ENCODE peak calls at places on chromosomes 13 and 19, in seven cellular contexts. O is fibroblast of mammary gland, W is progenitor cell of endocrine pancreas, T is psoas muscle, L is AG10803, A is tibial nerve, K is vagina. Z is an unnamed sample.

GRCh38 chr19:8304841-8305621 is 3.1 kb downstream of the CD320 start:
- DNase-seq in O (no peak), W (peak), T (no peak), L (no peak), A (peak), K (no peak), Z (peak)

GRCh38 chr13:30857636-30858035 is 48.4 kb upstream of the MEDAG start:
- DNase-seq in O (no peak), W (no peak), T (no peak), L (no peak), A (no peak), K (no peak), Z (no peak)

GRCh38 chr19:47113446-47114348 is at the start of gene ZC3H4:
- DNase-seq in O (peak), W (peak), T (peak), L (peak), A (peak), K (no peak), Z (peak)

GRCh38 chr13:23859455-23859854 is 29.7 kb downstream of the MIPEP start:
- DNase-seq in O (no peak), W (no peak), T (no peak), L (no peak), A (no peak), K (no peak), Z (no peak)

GRCh38 chr13:88932950-88933349 is 1261.8 kb downstream of the SLITRK5 start:
- DNase-seq in O (no peak), W (no peak), T (no peak), L (no peak), A (no peak), K (no peak), Z (no peak)

GRCh38 chr19:29687897-29688728 is 22.9 kb downstream of the PLEKHF1 start:
- DNase-seq in O (peak), W (no peak), T (no peak), L (peak), A (no peak), K (no peak), Z (no peak)

GRCh38 chr19:13987101-13987890 is 18.8 kb downstream of the RFX1 start:
- DNase-seq in O (no peak), W (no peak), T (peak), L (no peak), A (no peak), K (no peak), Z (no peak)

GRCh38 chr19:35404879-35405622 is 34.2 kb downstream of the GPR42 start:
- DNase-seq in O (peak), W (no peak), T (peak), L (peak), A (no peak), K (no peak), Z (no peak)

GRCh38 chr19:29630661-29631060 is 24.6 kb downstream of the POP4 start:
- DNase-seq in O (no peak), W (no peak), T (no peak), L (peak), A (no peak), K (no peak), Z (no peak)

GRCh38 chr19:11673608-11674041 is 65.1 kb downstream of the ZNF823 start:
- DNase-seq in O (peak), W (peak), T (peak), L (peak), A (no peak), K (peak), Z (no peak)

GRCh38 chr13:40680659-40681323 is 14.3 kb upstream of the FOXO1 start:
- DNase-seq in O (no peak), W (no peak), T (no peak), L (no peak), A (no peak), K (no peak), Z (no peak)

GRCh38 chr13:112447761-112448603 is 71.8 kb downstream of the SPACA7 start:
- DNase-seq in O (no peak), W (no peak), T (no peak), L (no peak), A (no peak), K (peak), Z (no peak)

GRCh38 chr19:40267601-40267997 is 17.5 kb downstream of the AKT2 start:
- DNase-seq in O (no peak), W (no peak), T (no peak), L (no peak), A (no peak), K (no peak), Z (no peak)

GRCh38 chr13:45242070-45242469 is 41.2 kb upstream of the KCTD4 start:
- DNase-seq in O (peak), W (no peak), T (no peak), L (peak), A (no peak), K (no peak), Z (no peak)

GRCh38 chr19:11191273-11191755 is 6.0 kb downstream of the KANK2 start:
- DNase-seq in O (peak), W (no peak), T (peak), L (peak), A (peak), K (no peak), Z (no peak)

GRCh38 chr13:36998624-36999041 is 507 bp downstream of the ALG5 start:
- DNase-seq in O (peak), W (peak), T (peak), L (peak), A (no peak), K (no peak), Z (no peak)

GRCh38 chr13:109332501-109333499 is 453.6 kb downstream of the IRS2 start:
- DNase-seq in O (no peak), W (no peak), T (no peak), L (no peak), A (no peak), K (no peak), Z (no peak)

GRCh38 chr13:46866150-46866549 is 30.7 kb downstream of the HTR2A start:
- DNase-seq in O (peak), W (peak), T (peak), L (peak), A (no peak), K (no peak), Z (no peak)

GRCh38 chr19:13917888-13918406 is 11.9 kb downstream of the CC2D1A start:
- DNase-seq in O (no peak), W (no peak), T (no peak), L (no peak), A (no peak), K (no peak), Z (no peak)

GRCh38 chr19:38433268-38433733 is at the start of gene RYR1:
- DNase-seq in O (peak), W (no peak), T (peak), L (no peak), A (no peak), K (no peak), Z (no peak)

GRCh38 chr19:58401825-58402433 is 6.5 kb downstream of the RNF225 start:
- DNase-seq in O (peak), W (no peak), T (no peak), L (no peak), A (no peak), K (no peak), Z (no peak)

GRCh38 chr19:48896191-48896720 is 2.3 kb downstream of the TULP2 start:
- DNase-seq in O (peak), W (no peak), T (peak), L (peak), A (peak), K (no peak), Z (no peak)

GRCh38 chr19:43502419-43502976 is 2.0 kb downstream of the PHLDB3 start:
- DNase-seq in O (no peak), W (no peak), T (no peak), L (no peak), A (no peak), K (no peak), Z (no peak)

GRCh38 chr19:49859838-49860715 is 7.3 kb downstream of the PNKP start:
- DNase-seq in O (no peak), W (no peak), T (no peak), L (no peak), A (no peak), K (no peak), Z (no peak)

GRCh38 chr19:36915992-36916830 is at the start of the genes ZNF568 and ZNF829:
- DNase-seq in O (peak), W (peak), T (peak), L (peak), A (peak), K (no peak), Z (peak)

GRCh38 chr13:108176685-108177274 is 38.6 kb downstream of the LIG4 start:
- DNase-seq in O (peak), W (no peak), T (no peak), L (no peak), A (no peak), K (no peak), Z (no peak)

GRCh38 chr19:49923055-49924003 is 5.7 kb upstream of the ATF5 start:
- DNase-seq in O (no peak), W (no peak), T (no peak), L (no peak), A (no peak), K (no peak), Z (no peak)

GRCh38 chr13:39321578-39321977 is 281.4 kb downstream of the LHFPL6 start:
- DNase-seq in O (peak), W (no peak), T (peak), L (peak), A (no peak), K (no peak), Z (no peak)

GRCh38 chr19:50777830-50778303 is 7.6 kb downstream of the GPR32 start:
- DNase-seq in O (peak), W (no peak), T (no peak), L (peak), A (no peak), K (no peak), Z (no peak)

GRCh38 chr19:54464624-54465266 is 1.2 kb upstream of the LENG9 start:
- DNase-seq in O (peak), W (peak), T (peak), L (peak), A (peak), K (no peak), Z (peak)
- TF ChIP-seq CTCF in O (no peak), W (no peak), T (no peak), L (no peak), A (peak), K (peak), Z (no peak)

GRCh38 chr13:113589251-113589960 is 4.9 kb downstream of the TFDP1 start:
- DNase-seq in O (no peak), W (no peak), T (no peak), L (no peak), A (no peak), K (peak), Z (peak)
- TF ChIP-seq CTCF in O (no peak), W (no peak), T (no peak), L (no peak), A (no peak), K (no peak), Z (no peak)

GRCh38 chr19:16040642-16041041 is 35.7 kb upstream of the TPM4 start:
- DNase-seq in O (peak), W (no peak), T (no peak), L (peak), A (no peak), K (no peak), Z (no peak)

GRCh38 chr19:16039081-16039480 is 37.2 kb upstream of the TPM4 start:
- DNase-seq in O (no peak), W (no peak), T (no peak), L (no peak), A (no peak), K (no peak), Z (no peak)

GRCh38 chr19:16038196-16038695 is 38.0 kb upstream of the TPM4 start:
- DNase-seq in O (no peak), W (no peak), T (no peak), L (no peak), A (no peak), K (no peak), Z (no peak)

GRCh38 chr19:16037424-16038195 is 38.7 kb upstream of the TPM4 start:
- DNase-seq in O (no peak), W (no peak), T (no peak), L (no peak), A (no peak), K (no peak), Z (no peak)

GRCh38 chr19:16039545-16039944 is 36.8 kb upstream of the TPM4 start:
- DNase-seq in O (no peak), W (no peak), T (no peak), L (no peak), A (no peak), K (no peak), Z (no peak)
- TF ChIP-seq CTCF in O (no peak), W (no peak), T (no peak), L (no peak), A (no peak), K (no peak), Z (no peak)

GRCh38 chr13:25908390-25908789 is 143.4 kb downstream of the SHISA2 start:
- DNase-seq in O (no peak), W (no peak), T (no peak), L (no peak), A (no peak), K (no peak), Z (no peak)
- TF ChIP-seq CTCF in O (no peak), W (no peak), T (no peak), L (no peak), A (no peak), K (no peak), Z (no peak)

GRCh38 chr19:46020819-46021125 is 2.1 kb downstream of the PGLYRP1 start:
- DNase-seq in O (no peak), W (no peak), T (no peak), L (no peak), A (no peak), K (no peak), Z (no peak)

GRCh38 chr19:46022431-46023310 is at the start of gene PGLYRP1:
- DNase-seq in O (no peak), W (no peak), T (no peak), L (no peak), A (no peak), K (no peak), Z (no peak)

GRCh38 chr19:46023311-46023779 is 492 bp upstream of the PGLYRP1 start:
- DNase-seq in O (no peak), W (no peak), T (no peak), L (no peak), A (no peak), K (no peak), Z (no peak)

GRCh38 chr19:46022061-46022430 is 807 bp downstream of the PGLYRP1 start:
- DNase-seq in O (no peak), W (no peak), T (no peak), L (no peak), A (no peak), K (no peak), Z (no peak)

GRCh38 chr19:46021531-46022041 is 1.3 kb downstream of the PGLYRP1 start:
- DNase-seq in O (no peak), W (no peak), T (no peak), L (no peak), A (no peak), K (no peak), Z (no peak)
- TF ChIP-seq CTCF in O (no peak), W (no peak), T (no peak), L (no peak), A (no peak), K (no peak), Z (no peak)

DNA sequence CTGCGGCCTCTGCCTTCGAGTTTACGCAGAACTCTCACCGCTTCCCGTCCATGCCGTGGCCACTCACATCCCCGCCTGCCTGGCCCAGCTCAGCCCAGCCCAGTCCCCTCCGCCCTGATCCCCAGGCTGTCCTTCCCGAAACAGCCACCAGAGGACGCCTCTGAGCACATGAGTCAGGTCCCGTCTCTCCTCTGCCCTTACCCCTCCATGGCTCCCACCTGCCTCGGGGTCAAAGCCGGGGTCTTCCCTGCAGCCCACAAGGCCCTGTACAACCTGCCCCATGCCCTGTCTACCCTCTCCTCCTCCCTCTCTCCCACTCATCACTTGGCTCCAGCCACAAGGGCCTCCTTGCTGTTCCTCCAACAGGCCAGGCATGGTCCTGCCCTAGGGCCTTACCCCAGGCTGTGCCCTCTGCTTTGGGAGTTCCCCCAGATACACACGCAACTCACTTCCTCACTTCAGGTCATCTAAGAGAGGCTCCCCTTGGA is 8.1 kb upstream of the SEMA6B start:
- DNase-seq in O (peak), W (peak), T (peak), L (peak), A (peak), K (no peak), Z (no peak)
- TF ChIP-seq CTCF in O (peak), W (peak), T (peak), L (peak), A (peak), K (no peak), Z (peak)

GRCh38 chr13:51858433-51859247 is 3.1 kb upstream of the CCDC70 start:
- DNase-seq in O (no peak), W (no peak), T (no peak), L (no peak), A (no peak), K (no peak), Z (no peak)
- TF ChIP-seq CTCF in O (no peak), W (no peak), T (no peak), L (no peak), A (no peak), K (no peak), Z (no peak)

GRCh38 chr13:97068964-97069815 is 74.9 kb upstream of the OXGR1 start:
- DNase-seq in O (no peak), W (no peak), T (no peak), L (no peak), A (no peak), K (no peak), Z (no peak)
- TF ChIP-seq CTCF in O (no peak), W (no peak), T (no peak), L (no peak), A (no peak), K (no peak), Z (no peak)

GRCh38 chr13:111153279-111153976 is 38.3 kb downstream of the ARHGEF7 start:
- DNase-seq in O (peak), W (peak), T (peak), L (peak), A (peak), K (no peak), Z (peak)

GRCh38 chr13:111156421-111156820 is 41.3 kb downstream of the ARHGEF7 start:
- DNase-seq in O (no peak), W (no peak), T (no peak), L (peak), A (no peak), K (no peak), Z (no peak)

GRCh38 chr13:111152836-111153235 is 37.7 kb downstream of the ARHGEF7 start:
- DNase-seq in O (peak), W (no peak), T (no peak), L (no peak), A (no peak), K (no peak), Z (no peak)

GRCh38 chr13:111158136-111158805 is 43.2 kb downstream of the ARHGEF7 start:
- DNase-seq in O (no peak), W (no peak), T (no peak), L (peak), A (no peak), K (no peak), Z (no peak)

DNA sequence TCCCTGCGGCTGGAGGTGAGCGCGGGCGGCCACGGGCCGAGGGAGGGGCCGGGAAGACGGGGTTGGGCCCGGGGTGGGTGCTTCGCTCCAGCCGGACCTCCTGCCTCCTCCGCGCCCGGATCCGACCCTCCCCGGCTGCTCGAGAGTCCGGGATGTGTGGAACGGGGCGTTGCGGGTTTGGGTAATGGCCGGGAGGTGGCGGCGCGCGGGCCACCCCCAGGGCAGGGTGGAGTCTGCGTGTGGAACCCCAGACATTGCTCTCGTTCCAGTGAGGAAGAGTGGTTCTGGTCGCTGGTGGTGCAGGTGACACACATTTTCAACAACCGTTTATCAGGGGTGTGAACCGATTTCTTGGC is 38.8 kb downstream of the ARHGEF7 start:
- DNase-seq in O (peak), W (peak), T (no peak), L (peak), A (no peak), K (no peak), Z (no peak)
- TF ChIP-seq CTCF in O (no peak), W (peak), T (no peak), L (peak), A (peak), K (peak), Z (no peak)

Z was measured in type B pancreatic cell.